ENCODE peak calls at places on chromosomes 11 and 22, in six cellular contexts. H is stimulated activated CD4-positive, alpha-beta T cell treated with anti-CD3 and anti-CD28 coated beads, Interleukin-12 subunit alpha, Interleukin-12 subunit beta, amount 100 ng/mL, for 48 hours; Z is NCI-H1092; G is CD8-positive, alpha-beta T cell; C is activated CD8-positive, alpha-beta memory T cell treated with anti-CD3 and anti-CD28 coated beads, Interleukin-2, amount 50 U/mL, for 48 hours; X is NCI-H82. D is an unnamed sample.
A peak's percentile ranks its signal among the peaks of the same experiment; 100 is the strongest.

GRCh38 chr22:30650508-30651116 is 15.0 kb downstream of the SLC35E4 start:
- DNase-seq in H (no peak), Z (peak; percentile 11), G (no peak), C (no peak), X (no peak), D (no peak)

GRCh38 chr11:2904153-2905052 is 18.8 kb upstream of the CDKN1C start:
- DNase-seq in H (no peak), Z (no peak), G (no peak), C (no peak), X (no peak), D (no peak)

GRCh38 chr11:45617886-45618601 is 47.4 kb downstream of the CHST1 start:
- DNase-seq in H (no peak), Z (no peak), G (no peak), C (no peak), X (peak; percentile 62), D (no peak)

GRCh38 chr11:125358254-125358840 is 137.7 kb downstream of the FEZ1 start:
- DNase-seq in H (no peak), Z (no peak), G (no peak), C (no peak), X (no peak), D (no peak)

GRCh38 chr11:69239320-69240040 is 54.5 kb upstream of the MYEOV start:
- DNase-seq in H (no peak), Z (no peak), G (no peak), C (peak; percentile 50), X (no peak), D (no peak)

GRCh38 chr11:93085097-93085496 is 112.7 kb downstream of the SLC36A4 start:
- DNase-seq in H (no peak), Z (no peak), G (no peak), C (no peak), X (no peak), D (no peak)

GRCh38 chr11:111086058-111086457 is 159.5 kb upstream of the POU2AF2 start:
- DNase-seq in H (no peak), Z (peak; percentile 98), G (no peak), C (no peak), X (peak; percentile 44), D (no peak)

GRCh38 chr11:120908521-120909181 is 115.3 kb upstream of the TBCEL start:
- DNase-seq in H (no peak), Z (no peak), G (no peak), C (no peak), X (no peak), D (no peak)

GRCh38 chr22:32409977-32410376 is 2.1 kb downstream of the RTCB start:
- DNase-seq in H (no peak), Z (no peak), G (no peak), C (no peak), X (no peak), D (no peak)

GRCh38 chr11:88384678-88385015 is 47.1 kb upstream of the CTSC start:
- DNase-seq in H (no peak), Z (no peak), G (no peak), C (no peak), X (no peak), D (no peak)

GRCh38 chr11:69007978-69008381 is 5.1 kb downstream of the MRGPRF start:
- DNase-seq in H (no peak), Z (no peak), G (no peak), C (no peak), X (no peak), D (no peak)

GRCh38 chr11:45045692-45046471 is 95.2 kb upstream of the TP53I11 start:
- DNase-seq in H (no peak), Z (no peak), G (no peak), C (no peak), X (no peak), D (no peak)

GRCh38 chr11:120773501-120774031 is 250.3 kb upstream of the TBCEL start:
- DNase-seq in H (no peak), Z (no peak), G (no peak), C (no peak), X (no peak), D (no peak)

GRCh38 chr22:44365196-44365802 is 52.5 kb upstream of the SHISAL1 start:
- DNase-seq in H (no peak), Z (no peak), G (no peak), C (no peak), X (no peak), D (no peak)

GRCh38 chr11:63769719-63770443 is 1.3 kb upstream of the ZFTA start:
- DNase-seq in H (no peak), Z (peak; percentile 44), G (no peak), C (no peak), X (peak; percentile 46), D (no peak)

GRCh38 chr11:17399236-17399635 is 10.8 kb upstream of the KCNJ11 start:
- DNase-seq in H (no peak), Z (no peak), G (no peak), C (no peak), X (no peak), D (no peak)

GRCh38 chr22:29265929-29266328 is 1.9 kb downstream of the RHBDD3 start:
- DNase-seq in H (no peak), Z (no peak), G (no peak), C (no peak), X (peak; percentile 66), D (no peak)

GRCh38 chr11:16082532-16083055 is 273.8 kb downstream of the SOX6 start:
- DNase-seq in H (no peak), Z (peak; percentile 38), G (no peak), C (no peak), X (no peak), D (no peak)

GRCh38 chr11:21927628-21928027 is 265.3 kb upstream of the ANO5 start:
- DNase-seq in H (no peak), Z (no peak), G (no peak), C (no peak), X (no peak), D (no peak)

GRCh38 chr22:43088616-43088978 is 594 bp downstream of the TTLL1 start:
- DNase-seq in H (no peak), Z (no peak), G (no peak), C (no peak), X (peak; percentile 30), D (no peak)

GRCh38 chr22:19275513-19275912 is 16.0 kb downstream of the CLTCL1 start:
- DNase-seq in H (no peak), Z (no peak), G (no peak), C (no peak), X (no peak), D (no peak)

GRCh38 chr11:110176366-110177056 is 83.3 kb downstream of the ZC3H12C start:
- DNase-seq in H (no peak), Z (no peak), G (no peak), C (no peak), X (no peak), D (no peak)

GRCh38 chr11:123473941-123474668 is 44.0 kb downstream of the GRAMD1B start:
- DNase-seq in H (no peak), Z (no peak), G (no peak), C (no peak), X (peak; percentile 47), D (no peak)

GRCh38 chr11:1203505-1204271 is 19.2 kb upstream of the MUC5B start:
- DNase-seq in H (no peak), Z (no peak), G (no peak), C (no peak), X (no peak), D (no peak)

GRCh38 chr22:24063986-24064385 is 52.9 kb downstream of the CABIN1 start:
- DNase-seq in H (no peak), Z (no peak), G (no peak), C (no peak), X (no peak), D (no peak)

GRCh38 chr11:57568330-57568766 is 876 bp upstream of the UBE2L6 start:
- DNase-seq in H (peak; percentile 90), Z (no peak), G (peak; percentile 93), C (peak; percentile 98), X (peak; percentile 84), D (peak; percentile 46)

GRCh38 chr22:40400173-40400572 is 29.8 kb downstream of the SGSM3 start:
- DNase-seq in H (peak; percentile 18), Z (no peak), G (peak; percentile 55), C (peak; percentile 73), X (no peak), D (no peak)